ENCODE peak calls at places on chromosomes 12 and 14, in five cellular contexts. X, C, S, W and O are unnamed samples.

GRCh38 chr14:95507174-95507573 is 9.3 kb downstream of the SYNE3 start:
- DNase-seq in S (no peak), W (no peak), X (no peak), C (no peak), O (peak)

GRCh38 chr12:75759196-75759595 is 247.8 kb upstream of the KRR1 start:
- DNase-seq in X (no peak), C (no peak), S (no peak), W (no peak), O (no peak)

GRCh38 chr12:110585231-110585799 is 2.2 kb upstream of the PPTC7 start:
- DNase-seq in C (no peak), S (no peak), X (no peak), W (no peak), O (no peak)

GRCh38 chr12:42756841-42757661 is 167.5 kb upstream of the PRICKLE1 start:
- DNase-seq in C (no peak), S (no peak), X (peak), W (no peak), O (peak)

GRCh38 chr14:94538070-94538740 is 23.0 kb upstream of the SERPINA4 start:
- DNase-seq in S (no peak), X (no peak), C (no peak), W (no peak), O (peak)

GRCh38 chr12:117441751-117442150 is 80.3 kb upstream of the NOS1 start:
- DNase-seq in S (no peak), X (no peak), W (no peak), C (no peak), O (no peak)

GRCh38 chr12:56437430-56438176 is 11.6 kb downstream of the TIMELESS start:
- DNase-seq in W (no peak), S (no peak), C (no peak), X (no peak), O (no peak)

GRCh38 chr14:39265032-39265431 is 31.3 kb downstream of the MIA2 start:
- DNase-seq in C (no peak), S (no peak), W (no peak), X (peak), O (no peak)

GRCh38 chr12:93671044-93671443 is 6.1 kb upstream of the CRADD start:
- DNase-seq in W (no peak), X (no peak), S (no peak), C (no peak), O (no peak)

GRCh38 chr12:51187370-51187987 is 14.5 kb upstream of the TFCP2 start:
- DNase-seq in W (no peak), S (peak), X (no peak), C (no peak), O (no peak)

GRCh38 chr14:61227893-61228591 is 53.1 kb downstream of the TMEM30B start:
- DNase-seq in C (no peak), S (no peak), W (no peak), X (no peak), O (no peak)

GRCh38 chr14:50290306-50290705 is 21.7 kb downstream of the L2HGDH start:
- DNase-seq in C (no peak), W (no peak), S (no peak), X (no peak), O (no peak)

GRCh38 chr12:115255257-115255656 is 571.3 kb upstream of the TBX3 start:
- DNase-seq in C (no peak), W (no peak), X (no peak), S (peak), O (no peak)

GRCh38 chr12:28343687-28344086 is 153.4 kb downstream of the CCDC91 start:
- DNase-seq in C (no peak), W (no peak), X (no peak), S (no peak), O (no peak)

GRCh38 chr12:28350502-28350901 is 160.2 kb downstream of the CCDC91 start:
- DNase-seq in X (no peak), W (no peak), S (no peak), C (no peak), O (no peak)

GRCh38 chr12:28351414-28351813 is 161.2 kb downstream of the CCDC91 start:
- DNase-seq in C (no peak), W (no peak), S (no peak), X (no peak), O (no peak)

GRCh38 chr12:28349196-28349595 is 158.9 kb downstream of the CCDC91 start:
- DNase-seq in X (no peak), S (no peak), W (no peak), C (no peak), O (no peak)

GRCh38 chr12:28346567-28346966 is 156.3 kb downstream of the CCDC91 start:
- DNase-seq in W (no peak), X (no peak), C (no peak), S (no peak), O (no peak)
- TF ChIP-seq JUND in W (no peak), X (no peak), C (no peak), S (no peak), O (no peak)

DNA sequence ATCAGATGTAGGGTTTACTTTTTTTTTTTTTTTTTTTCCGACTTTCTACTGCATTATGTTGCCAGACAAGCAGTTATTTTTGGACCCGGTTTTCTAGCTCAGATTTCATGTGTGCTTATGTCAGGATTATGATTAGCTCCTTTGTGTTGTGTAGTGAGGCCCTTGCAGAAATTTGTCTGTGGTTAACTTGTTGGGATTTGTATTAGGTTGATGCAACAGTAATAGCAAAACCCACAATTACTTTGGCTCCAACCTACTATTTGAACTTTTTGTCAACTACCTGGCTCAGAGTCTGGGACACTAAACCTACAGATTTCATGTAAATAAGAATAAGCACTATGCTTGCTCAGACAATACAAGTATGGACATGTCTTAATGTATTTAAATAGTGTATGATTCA is 44.1 kb upstream of the KCNJ8 start:
- DNase-seq in W (no peak), X (no peak), C (no peak), S (no peak), O (no peak)
- TF ChIP-seq JUND in W (no peak), X (no peak), C (no peak), S (no peak), O (no peak)

GRCh38 chr14:71339650-71340415 is 432.6 kb downstream of the PCNX1 start:
- DNase-seq in C (no peak), W (peak), S (peak), X (no peak), O (no peak)
- TF ChIP-seq JUND in C (no peak), W (no peak), S (no peak), X (no peak), O (no peak)

GRCh38 chr14:70183991-70184390 is 4.8 kb downstream of the SLC8A3 start:
- DNase-seq in X (no peak), C (no peak), W (no peak), S (no peak), O (no peak)
- TF ChIP-seq JUND in X (no peak), C (no peak), W (no peak), S (no peak), O (no peak)

GRCh38 chr12:44317651-44318126 is 481.8 kb downstream of the TMEM117 start:
- DNase-seq in X (peak), C (no peak), W (peak), S (peak), O (peak)
- TF ChIP-seq JUND in X (no peak), C (no peak), W (no peak), S (no peak), O (no peak)

DNA sequence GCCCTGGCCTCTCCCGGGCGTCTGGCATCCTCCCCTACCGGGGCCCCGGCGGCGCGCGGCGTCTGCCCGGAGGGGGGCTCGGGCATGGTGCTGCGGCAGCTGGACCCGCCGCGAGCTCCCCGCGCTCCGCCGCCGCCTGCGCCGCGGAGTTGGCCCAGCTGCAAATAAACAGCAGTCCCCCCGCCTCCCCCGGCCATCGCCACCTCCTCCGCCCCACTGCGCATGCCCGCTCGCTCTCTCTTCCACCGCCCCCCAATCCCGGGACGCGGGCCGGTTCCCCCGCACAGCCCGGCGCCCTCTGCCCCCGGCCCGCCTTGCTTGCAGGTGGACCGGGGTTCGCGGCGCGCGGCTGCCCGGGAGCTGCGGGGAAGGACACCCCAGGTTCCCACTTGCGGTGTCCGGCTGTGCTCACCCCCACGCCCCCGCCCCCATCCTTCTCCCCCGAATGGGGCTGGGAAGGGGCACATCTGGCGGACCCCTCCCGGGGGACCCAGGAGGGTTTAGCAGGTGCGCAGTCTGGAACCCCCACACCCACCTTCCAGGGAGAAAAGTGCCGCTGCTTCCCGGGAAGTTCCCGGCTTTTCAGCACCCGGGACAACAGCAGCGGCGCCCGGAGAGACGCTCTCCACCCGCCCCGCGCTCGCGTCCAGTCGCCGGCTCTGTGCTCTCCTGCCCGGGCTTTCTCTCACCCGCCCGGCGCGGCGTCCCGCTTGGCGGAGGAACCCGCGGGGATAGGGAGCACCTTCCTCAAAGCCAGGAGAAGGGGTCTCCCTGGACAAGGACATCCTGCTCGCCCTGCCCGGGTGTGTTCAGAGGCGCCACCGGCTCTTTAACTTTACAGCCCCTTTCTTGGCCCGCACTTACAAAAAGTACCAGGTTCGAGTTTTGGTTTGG is at the start of gene TMTC1:
- DNase-seq in S (peak), X (no peak), W (no peak), C (no peak), O (peak)
- TF ChIP-seq JUND in S (no peak), X (no peak), W (no peak), C (no peak), O (no peak)

GRCh38 chr14:88995437-88996198 is 171.2 kb downstream of the TTC8 start:
- DNase-seq in S (no peak), X (no peak), C (no peak), W (no peak), O (no peak)
- TF ChIP-seq JUND in S (peak), X (no peak), C (no peak), W (no peak), O (no peak)

GRCh38 chr12:122079038-122079531 is 529 bp downstream of the MLXIP start:
- DNase-seq in X (no peak), S (peak), W (no peak), C (no peak), O (peak)
- TF ChIP-seq JUND in X (no peak), S (no peak), W (peak), C (no peak), O (no peak)

GRCh38 chr14:105484997-105485393 is 1.7 kb upstream of the CRIP1 start:
- DNase-seq in X (no peak), C (no peak), S (no peak), W (no peak), O (no peak)

GRCh38 chr14:105486974-105487448 is 325 bp downstream of the CRIP1 start:
- DNase-seq in C (no peak), W (no peak), X (no peak), S (no peak), O (peak)

GRCh38 chr14:105486333-105486973 is at the start of gene CRIP1:
- DNase-seq in W (no peak), C (no peak), X (no peak), S (no peak), O (no peak)

GRCh38 chr14:105484069-105484996 is 2.4 kb upstream of the CRIP1 start:
- DNase-seq in X (no peak), W (no peak), S (no peak), C (no peak), O (no peak)

DNA sequence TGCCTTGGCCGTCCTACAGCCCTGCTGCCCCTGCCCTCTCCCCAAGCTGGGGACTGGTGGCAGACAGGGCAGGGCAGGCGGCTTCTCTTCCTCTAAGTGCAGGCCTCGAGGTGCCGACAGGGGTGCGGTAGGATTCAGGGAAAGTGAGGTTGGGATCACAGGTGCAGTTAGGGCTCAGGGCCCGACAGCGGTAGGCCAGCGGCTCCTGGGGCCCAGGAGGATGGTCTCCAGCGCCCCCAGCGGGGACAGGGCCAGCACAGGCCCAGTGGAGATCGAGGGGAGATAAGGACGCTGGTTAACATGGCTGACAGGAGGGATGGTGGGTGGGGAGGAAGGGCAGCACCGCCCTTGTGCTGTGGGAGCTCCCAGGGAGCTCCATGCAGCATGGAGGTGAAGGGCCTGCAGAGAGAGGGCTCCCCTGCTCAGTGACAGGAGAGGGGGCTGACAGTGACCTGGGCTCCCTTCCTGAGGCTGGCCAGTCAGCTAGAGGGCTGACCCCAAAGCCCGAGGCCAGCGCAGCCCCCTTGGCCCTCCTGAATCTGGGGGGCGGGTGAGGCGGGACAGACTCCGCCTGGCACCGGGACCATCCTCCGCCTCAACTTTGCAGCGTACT is 860 bp upstream of the CRIP1 start:
- DNase-seq in S (peak), W (peak), C (no peak), X (no peak), O (peak)
- TF ChIP-seq JUND in S (no peak), W (no peak), C (no peak), X (no peak), O (no peak)

DNA sequence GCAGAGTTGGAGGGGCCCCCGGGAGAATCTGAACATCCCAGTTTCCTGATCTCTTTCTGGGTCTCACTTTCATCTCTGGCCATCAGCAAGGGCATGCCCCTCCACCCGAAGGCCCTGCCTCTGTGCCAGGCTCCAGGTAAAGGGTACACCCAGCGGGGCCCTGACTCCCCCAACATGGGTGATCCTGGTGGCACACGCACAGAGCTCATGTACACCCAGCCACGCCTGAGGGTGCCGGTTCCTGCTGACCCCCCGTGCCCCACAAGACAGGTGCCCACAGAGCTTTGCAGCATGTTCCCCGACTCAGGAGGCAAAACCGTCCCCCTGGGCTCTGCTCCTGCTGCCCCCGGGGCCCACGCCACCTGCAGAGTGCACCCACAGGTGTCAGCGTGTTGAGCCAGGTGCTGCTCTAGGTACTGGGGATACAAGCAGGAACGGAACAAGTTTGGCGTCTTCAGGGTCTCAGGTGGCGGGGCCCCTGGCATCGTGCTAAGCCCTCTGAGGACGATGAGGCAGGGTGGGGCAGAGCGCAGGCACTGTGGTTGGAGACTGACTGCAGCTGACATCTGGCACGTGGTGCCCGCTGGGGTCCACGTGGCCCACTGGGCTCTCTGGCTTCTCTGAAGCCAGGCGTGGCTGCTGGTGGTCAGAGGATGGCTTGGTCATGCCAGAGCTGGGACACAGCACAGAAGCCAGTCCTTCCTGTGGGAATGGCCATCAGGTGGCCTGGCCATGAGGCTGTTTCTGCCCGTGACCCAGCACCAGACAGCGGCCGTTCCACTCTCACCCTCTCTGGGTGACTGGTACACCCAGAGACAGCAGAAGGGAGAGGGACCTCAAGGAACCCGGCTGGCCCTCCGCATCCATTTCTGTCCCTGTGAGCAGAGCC is 13.8 kb downstream of the BAG5 start:
- DNase-seq in C (no peak), W (no peak), X (no peak), S (peak), O (no peak)
- TF ChIP-seq JUND in C (no peak), W (no peak), X (no peak), S (no peak), O (no peak)